ENCODE peak calls at places on chromosome 14, in eight cellular contexts. A, C, F, N, J, O, V and I are unnamed samples.

GRCh38 chr14:99268776-99269510 is 3.1 kb downstream of the BCL11B start:
- DNase-seq in A (no peak), C (no peak), F (no peak), N (no peak), J (no peak), O (no peak), V (no peak), I (no peak)

GRCh38 chr14:64114166-64114565 is 180.0 kb downstream of the ESR2 start:
- DNase-seq in A (peak), C (peak), F (peak), N (no peak), J (no peak), O (no peak), V (no peak), I (no peak)

GRCh38 chr14:91315844-91316267 is 71.4 kb upstream of the GPR68 start:
- DNase-seq in A (no peak), C (no peak), F (no peak), N (no peak), J (no peak), O (no peak), V (no peak), I (no peak)

GRCh38 chr14:68306934-68307758 is 485.7 kb downstream of the ZFP36L1 start:
- DNase-seq in A (no peak), C (no peak), F (no peak), N (peak), J (peak), O (no peak), V (no peak), I (no peak)

GRCh38 chr14:20262642-20263128 is 23.6 kb downstream of the OR11H4 start:
- DNase-seq in A (peak), C (no peak), F (no peak), N (peak), J (peak), O (no peak), V (no peak), I (no peak)

GRCh38 chr14:64423987-64424386 is 35.8 kb downstream of the MTHFD1 start:
- DNase-seq in A (peak), C (no peak), F (no peak), N (peak), J (peak), O (no peak), V (no peak), I (peak)

GRCh38 chr14:98912655-98913054 is 359.3 kb downstream of the BCL11B start:
- DNase-seq in A (peak), C (no peak), F (no peak), N (no peak), J (no peak), O (no peak), V (no peak), I (no peak)

GRCh38 chr14:28785096-28785952 is 18.7 kb downstream of the FOXG1 start:
- DNase-seq in A (no peak), C (peak), F (no peak), N (no peak), J (peak), O (no peak), V (no peak), I (no peak)

GRCh38 chr14:99260652-99261551 is 11.1 kb downstream of the BCL11B start:
- DNase-seq in A (no peak), C (no peak), F (no peak), N (no peak), J (no peak), O (no peak), V (no peak), I (no peak)

GRCh38 chr14:102362084-102362483 is 606 bp downstream of the CINP start:
- DNase-seq in A (peak), C (no peak), F (no peak), N (peak), J (peak), O (no peak), V (peak), I (no peak)
- H3K4me3 ChIP-seq in A (peak), C (peak), F (peak), N (peak), J (peak), O (peak), V (peak), I (peak)

DNA sequence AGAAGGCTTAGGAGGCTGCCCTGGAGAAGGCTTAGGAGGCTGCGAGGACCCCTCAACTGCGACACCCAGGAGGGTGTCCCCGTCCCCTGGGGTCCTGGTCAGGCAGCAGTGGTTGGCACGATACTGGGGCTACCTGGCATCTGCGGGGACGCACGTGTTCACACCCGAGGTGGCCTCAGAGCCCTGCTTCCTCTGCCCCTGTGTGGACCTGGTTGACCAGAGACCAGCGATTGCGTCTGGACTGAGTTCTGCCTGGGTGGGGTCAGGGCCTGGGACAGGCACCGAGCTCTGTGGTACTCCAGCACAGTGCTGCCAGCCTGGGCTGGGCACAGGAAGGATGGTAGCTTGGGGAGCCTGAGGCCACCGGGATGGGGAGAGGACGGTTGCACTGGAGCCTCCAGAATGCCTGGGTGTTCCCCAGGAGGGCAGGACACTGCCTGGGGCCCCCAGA is 735 bp downstream of the ASPG start:
- DNase-seq in A (no peak), C (peak), F (peak), N (no peak), J (no peak), O (peak), V (no peak), I (no peak)
- H3K4me3 ChIP-seq in A (no peak), C (no peak), F (no peak), N (no peak), J (no peak), O (no peak), V (no peak), I (no peak)

GRCh38 chr14:74947353-74948227 is 7.8 kb downstream of the PGF start:
- DNase-seq in A (no peak), C (no peak), F (no peak), N (no peak), J (no peak), O (no peak), V (no peak), I (no peak)
- H3K4me3 ChIP-seq in A (no peak), C (no peak), F (no peak), N (no peak), J (no peak), O (no peak), V (no peak), I (no peak)

DNA sequence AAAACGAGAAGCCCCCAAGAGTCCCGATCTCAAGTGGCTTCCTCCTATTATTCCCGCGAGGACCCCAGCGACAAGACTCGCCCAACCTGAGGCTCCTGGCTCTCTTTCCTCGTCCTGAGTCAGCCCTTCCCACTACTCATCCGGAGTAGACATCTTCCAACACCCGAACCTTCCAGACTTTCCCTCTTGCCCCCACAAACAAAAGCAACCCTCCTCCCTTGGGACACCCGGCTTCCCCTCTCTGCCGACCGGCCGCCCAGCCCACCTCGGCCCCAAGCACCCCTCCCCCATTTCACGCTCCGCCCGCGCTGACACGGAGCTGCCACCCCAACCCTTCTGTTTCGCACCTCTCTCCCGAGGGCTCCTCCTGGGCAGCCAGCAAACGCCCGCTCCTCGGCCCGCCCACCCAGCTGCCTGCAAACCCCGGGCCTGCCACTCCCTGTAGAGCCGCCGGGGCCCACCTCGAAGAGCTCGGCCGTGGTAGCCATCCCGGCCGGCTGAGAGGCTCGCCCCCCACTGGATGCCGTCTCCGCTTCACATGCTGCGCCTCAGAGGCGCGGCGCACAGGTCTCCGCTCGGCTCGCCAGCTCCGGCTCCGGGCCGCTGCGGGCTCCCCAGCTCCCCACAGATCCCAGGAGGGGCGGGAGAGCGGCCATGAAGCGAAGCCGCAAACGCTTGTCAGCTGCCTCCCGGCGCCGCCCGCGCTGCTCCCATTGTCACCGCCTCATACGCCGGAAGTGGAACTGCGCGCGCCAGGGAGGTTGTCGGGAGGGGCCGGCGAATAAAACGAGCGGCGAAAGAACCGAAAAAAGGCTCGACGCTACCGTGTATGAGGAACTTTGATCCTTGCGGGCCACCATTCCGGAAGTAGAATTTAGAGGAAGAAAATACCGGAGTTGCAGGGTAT is at the start of the genes AP5M1 and EXOC5:
- DNase-seq in A (peak), C (peak), F (peak), N (peak), J (peak), O (peak), V (peak), I (peak)
- H3K4me3 ChIP-seq in A (peak), C (peak), F (peak), N (peak), J (peak), O (peak), V (peak), I (peak)

DNA sequence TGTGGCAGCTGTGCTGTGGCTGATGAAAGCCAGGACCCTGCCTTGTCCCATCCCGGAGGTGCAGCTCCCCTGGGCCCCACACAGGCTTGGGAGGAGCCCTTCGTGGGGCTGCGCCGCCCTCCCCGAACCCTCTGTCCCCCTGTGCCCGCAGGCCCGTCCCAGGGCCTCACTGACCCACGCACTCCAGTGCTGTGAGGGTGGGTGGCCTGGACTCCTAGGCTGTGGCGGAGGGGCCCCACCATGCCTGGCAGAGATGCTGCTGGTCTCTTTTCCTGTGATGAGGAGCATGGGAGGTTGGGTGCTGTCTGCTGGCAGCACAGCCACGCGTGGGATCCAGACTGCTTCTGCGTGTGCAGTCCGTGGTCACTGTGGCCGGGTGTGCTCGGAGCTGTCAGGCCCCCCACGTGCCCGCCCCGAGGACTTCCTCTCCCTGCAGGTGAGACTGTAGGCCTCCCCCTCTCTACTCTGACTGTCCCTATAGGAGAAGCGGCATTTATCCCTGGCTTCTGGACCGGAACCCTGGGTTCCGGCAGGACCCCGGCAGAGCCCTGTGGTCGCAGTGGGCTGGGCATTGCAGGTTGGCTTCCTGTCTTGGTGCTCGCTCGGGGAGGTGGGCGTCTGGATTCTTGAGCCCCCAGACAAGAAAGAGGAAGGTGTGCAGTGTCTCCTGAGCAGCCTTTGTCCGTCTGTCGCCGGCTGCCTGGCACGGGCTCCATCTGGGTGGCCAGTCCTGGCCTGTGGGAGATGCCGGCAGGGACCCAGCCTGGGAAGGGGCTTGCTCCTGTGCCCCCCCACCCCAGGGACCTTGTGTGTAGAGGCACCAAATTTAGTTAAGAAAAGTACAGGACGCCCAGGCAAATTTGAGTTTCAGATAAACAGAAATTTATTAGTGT is 2.3 kb downstream of the MTA1 start:
- DNase-seq in A (no peak), C (no peak), F (no peak), N (no peak), J (no peak), O (no peak), V (no peak), I (no peak)
- H3K4me3 ChIP-seq in A (no peak), C (peak), F (no peak), N (peak), J (no peak), O (no peak), V (peak), I (peak)

DNA sequence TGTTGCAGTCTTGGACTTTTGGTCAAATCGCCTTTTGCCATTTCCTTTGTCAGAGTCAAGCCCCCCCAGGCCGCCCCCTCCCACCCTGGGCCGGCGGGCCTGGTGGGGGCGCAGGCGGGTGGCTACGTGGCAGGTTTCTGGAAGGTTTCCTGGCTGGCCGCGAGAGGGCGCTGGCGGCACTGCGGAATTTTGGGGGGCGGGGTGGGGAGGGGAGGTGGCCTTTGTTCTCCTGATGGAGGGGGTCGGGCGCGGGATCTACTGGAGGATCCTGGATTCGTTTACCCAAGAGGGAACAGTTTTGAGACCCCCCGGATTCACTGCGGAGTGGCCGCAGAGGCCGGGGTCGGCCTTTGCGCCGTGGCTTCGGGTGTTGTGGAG is 1.2 kb downstream of the MEG3 start:
- DNase-seq in A (no peak), C (no peak), F (no peak), N (no peak), J (peak), O (no peak), V (no peak), I (no peak)
- H3K4me3 ChIP-seq in A (peak), C (peak), F (no peak), N (peak), J (peak), O (peak), V (peak), I (peak)

GRCh38 chr14:34020014-34020413 is 69.1 kb upstream of the EGLN3 start:
- DNase-seq in A (no peak), C (no peak), F (no peak), N (no peak), J (no peak), O (no peak), V (no peak), I (no peak)

GRCh38 chr14:34021096-34021495 is 70.2 kb upstream of the EGLN3 start:
- DNase-seq in A (no peak), C (no peak), F (no peak), N (no peak), J (no peak), O (no peak), V (no peak), I (no peak)

GRCh38 chr14:34018125-34018524 is 67.3 kb upstream of the EGLN3 start:
- DNase-seq in A (no peak), C (no peak), F (no peak), N (no peak), J (no peak), O (no peak), V (no peak), I (no peak)

GRCh38 chr14:34014936-34015335 is 64.1 kb upstream of the EGLN3 start:
- DNase-seq in A (no peak), C (no peak), F (no peak), N (no peak), J (no peak), O (no peak), V (no peak), I (no peak)

DNA sequence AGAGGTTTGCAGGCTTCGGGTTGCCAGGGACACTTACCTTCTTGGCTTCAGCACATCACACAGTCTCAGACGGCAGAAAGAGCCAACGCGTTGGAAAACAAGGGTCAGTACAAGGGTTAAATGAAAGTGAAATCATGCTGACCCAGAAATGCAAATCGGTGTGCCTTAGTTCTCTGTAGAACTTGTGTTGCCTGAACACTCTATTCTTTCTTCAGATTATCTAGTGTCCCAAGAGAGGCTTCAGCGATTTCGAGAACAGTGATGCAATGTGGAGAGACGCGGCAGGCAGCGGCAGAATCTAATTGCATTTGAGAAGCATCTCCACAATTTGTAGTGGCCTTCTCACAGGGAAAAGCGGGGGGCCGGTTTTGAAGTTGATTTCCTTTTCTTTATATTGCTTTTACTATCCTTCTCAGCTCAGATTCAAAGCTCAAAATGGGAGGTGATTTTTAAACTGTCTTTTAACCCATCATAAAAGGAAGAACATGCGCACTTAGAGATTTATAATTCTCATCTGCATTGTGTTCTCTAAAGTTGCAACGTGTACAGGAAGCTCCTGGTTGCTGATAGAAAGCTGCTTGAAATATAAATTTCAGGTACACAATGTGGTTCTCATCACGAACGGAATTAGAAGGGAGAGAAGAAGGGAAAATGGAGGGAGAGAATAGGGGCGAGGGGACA is 67.8 kb upstream of the EGLN3 start:
- DNase-seq in A (no peak), C (peak), F (no peak), N (peak), J (no peak), O (no peak), V (no peak), I (no peak)
- H3K4me3 ChIP-seq in A (no peak), C (peak), F (no peak), N (no peak), J (no peak), O (no peak), V (no peak), I (no peak)

GRCh38 chr14:89723930-89724915 is 230.3 kb downstream of the EFCAB11 start:
- DNase-seq in A (no peak), C (no peak), F (no peak), N (peak), J (no peak), O (no peak), V (no peak), I (no peak)
- H3K4me3 ChIP-seq in A (no peak), C (peak), F (peak), N (peak), J (no peak), O (no peak), V (peak), I (no peak)

DNA sequence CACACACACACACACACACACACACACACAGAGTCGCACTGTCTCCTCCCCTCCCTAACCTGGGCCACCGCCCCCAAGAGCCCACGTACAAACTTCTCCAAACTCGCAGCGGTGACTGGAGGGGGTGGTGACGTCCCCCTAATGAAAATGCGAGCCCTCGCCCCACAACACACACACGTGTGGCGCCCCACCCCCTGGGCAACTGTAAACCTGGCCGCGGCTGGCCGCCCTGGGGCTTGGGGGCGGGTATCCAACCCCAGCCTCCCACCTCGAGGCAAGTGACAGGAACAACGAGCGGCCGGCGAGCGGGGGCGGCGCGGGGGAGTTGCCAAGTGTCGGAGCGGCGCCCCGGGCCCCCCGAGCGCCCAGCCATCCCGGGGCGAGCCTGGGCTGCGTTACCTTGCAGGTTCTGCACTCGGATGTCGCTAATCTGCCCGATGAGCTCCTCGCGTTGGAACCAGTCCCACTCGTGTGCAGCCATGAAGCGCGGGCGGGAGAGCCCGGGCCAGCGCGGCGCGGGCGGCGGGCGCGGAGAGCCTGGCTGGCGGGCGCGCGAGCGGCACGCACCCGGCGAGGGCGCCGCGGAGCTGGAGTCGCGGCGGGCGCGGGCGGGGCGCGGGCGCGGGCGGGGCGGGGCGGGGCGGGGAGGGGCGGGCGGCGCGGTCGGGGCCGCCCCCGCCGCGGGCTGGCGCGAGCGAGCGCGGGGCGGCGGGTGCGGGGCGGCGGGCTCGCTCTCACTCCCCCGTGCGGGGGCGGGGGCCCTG is at the start of gene CLMN:
- DNase-seq in A (no peak), C (peak), F (peak), N (peak), J (peak), O (peak), V (no peak), I (no peak)
- H3K4me3 ChIP-seq in A (peak), C (peak), F (peak), N (peak), J (peak), O (peak), V (peak), I (peak)